ENCODE peak calls at places on chromosomes 4 and X, in nine cellular contexts. One of them, this sample, is unnamed.

GRCh38 chr4:90245837-90246236 is 118.6 kb downstream of the CCSER1 start:
- DNase-seq in stimulated activated CD4-positive, alpha-beta T cell treated with anti-CD3 and anti-CD28 coated beads, Interleukin-2, amount 100 ng/mL, for 48 hours: no peak
- DNase-seq in NCI-H1694: no peak
- DNase-seq in activated CD4-positive, alpha-beta T cell treated with anti-CD3 and anti-CD28 coated beads for 1 hour: no peak
- DNase-seq in mesothelial cell of epicardium: no peak
- DNase-seq in MM.1S: no peak
- DNase-seq in WTC11: no peak
- DNase-seq in activated T-helper 1 cell treated with Interleukin-2 at 50 U/mL for 16 hours: no peak
- DNase-seq in transverse colon: no peak
- DNase-seq in this sample: no peak

GRCh38 chr4:114396808-114397207 is 201.8 kb upstream of the UGT8 start:
- DNase-seq in mesothelial cell of epicardium: no peak
- DNase-seq in transverse colon: no peak
- DNase-seq in activated T-helper 1 cell treated with Interleukin-2 at 50 U/mL for 16 hours: no peak
- DNase-seq in WTC11: no peak
- DNase-seq in stimulated activated CD4-positive, alpha-beta T cell treated with anti-CD3 and anti-CD28 coated beads, Interleukin-2, amount 100 ng/mL, for 48 hours: no peak
- DNase-seq in MM.1S: no peak
- DNase-seq in activated CD4-positive, alpha-beta T cell treated with anti-CD3 and anti-CD28 coated beads for 1 hour: no peak
- DNase-seq in NCI-H1694: no peak
- DNase-seq in this sample: no peak

GRCh38 chrX:22800806-22801205 is 199.0 kb upstream of the DDX53 start:
- DNase-seq in transverse colon: no peak
- DNase-seq in stimulated activated CD4-positive, alpha-beta T cell treated with anti-CD3 and anti-CD28 coated beads, Interleukin-2, amount 100 ng/mL, for 48 hours: no peak
- DNase-seq in mesothelial cell of epicardium: no peak
- DNase-seq in MM.1S: no peak
- DNase-seq in activated T-helper 1 cell treated with Interleukin-2 at 50 U/mL for 16 hours: no peak
- DNase-seq in WTC11: no peak
- DNase-seq in NCI-H1694: no peak
- DNase-seq in activated CD4-positive, alpha-beta T cell treated with anti-CD3 and anti-CD28 coated beads for 1 hour: no peak
- DNase-seq in this sample: no peak

GRCh38 chr4:15885422-15885821 is 53.1 kb downstream of the FGFBP1 start:
- DNase-seq in stimulated activated CD4-positive, alpha-beta T cell treated with anti-CD3 and anti-CD28 coated beads, Interleukin-2, amount 100 ng/mL, for 48 hours: no peak
- DNase-seq in WTC11: no peak
- DNase-seq in transverse colon: no peak
- DNase-seq in activated T-helper 1 cell treated with Interleukin-2 at 50 U/mL for 16 hours: no peak
- DNase-seq in NCI-H1694: no peak
- DNase-seq in activated CD4-positive, alpha-beta T cell treated with anti-CD3 and anti-CD28 coated beads for 1 hour: no peak
- DNase-seq in MM.1S: no peak
- DNase-seq in mesothelial cell of epicardium: no peak
- DNase-seq in this sample: no peak

GRCh38 chr4:28001698-28002097 is 1141.1 kb downstream of the STIM2 start:
- DNase-seq in stimulated activated CD4-positive, alpha-beta T cell treated with anti-CD3 and anti-CD28 coated beads, Interleukin-2, amount 100 ng/mL, for 48 hours: no peak
- DNase-seq in mesothelial cell of epicardium: no peak
- DNase-seq in activated T-helper 1 cell treated with Interleukin-2 at 50 U/mL for 16 hours: no peak
- DNase-seq in MM.1S: no peak
- DNase-seq in transverse colon: no peak
- DNase-seq in NCI-H1694: no peak
- DNase-seq in activated CD4-positive, alpha-beta T cell treated with anti-CD3 and anti-CD28 coated beads for 1 hour: no peak
- DNase-seq in WTC11: peak
- DNase-seq in this sample: no peak

GRCh38 chr4:124212835-124213640 is 499.5 kb downstream of the ANKRD50 start:
- DNase-seq in NCI-H1694: no peak
- DNase-seq in activated T-helper 1 cell treated with Interleukin-2 at 50 U/mL for 16 hours: no peak
- DNase-seq in WTC11: no peak
- DNase-seq in activated CD4-positive, alpha-beta T cell treated with anti-CD3 and anti-CD28 coated beads for 1 hour: no peak
- DNase-seq in stimulated activated CD4-positive, alpha-beta T cell treated with anti-CD3 and anti-CD28 coated beads, Interleukin-2, amount 100 ng/mL, for 48 hours: no peak
- DNase-seq in MM.1S: no peak
- DNase-seq in mesothelial cell of epicardium: no peak
- DNase-seq in transverse colon: no peak
- DNase-seq in this sample: peak

GRCh38 chr4:79864470-79865190 is 208.4 kb downstream of the ANTXR2 start:
- DNase-seq in MM.1S: no peak
- DNase-seq in NCI-H1694: peak
- DNase-seq in activated CD4-positive, alpha-beta T cell treated with anti-CD3 and anti-CD28 coated beads for 1 hour: no peak
- DNase-seq in transverse colon: no peak
- DNase-seq in mesothelial cell of epicardium: no peak
- DNase-seq in stimulated activated CD4-positive, alpha-beta T cell treated with anti-CD3 and anti-CD28 coated beads, Interleukin-2, amount 100 ng/mL, for 48 hours: no peak
- DNase-seq in activated T-helper 1 cell treated with Interleukin-2 at 50 U/mL for 16 hours: no peak
- DNase-seq in WTC11: no peak
- DNase-seq in this sample: no peak

GRCh38 chrX:72349190-72349589 is 43.5 kb upstream of the CITED1 start:
- DNase-seq in WTC11: no peak
- DNase-seq in MM.1S: no peak
- DNase-seq in NCI-H1694: no peak
- DNase-seq in activated CD4-positive, alpha-beta T cell treated with anti-CD3 and anti-CD28 coated beads for 1 hour: no peak
- DNase-seq in activated T-helper 1 cell treated with Interleukin-2 at 50 U/mL for 16 hours: no peak
- DNase-seq in mesothelial cell of epicardium: no peak
- DNase-seq in stimulated activated CD4-positive, alpha-beta T cell treated with anti-CD3 and anti-CD28 coated beads, Interleukin-2, amount 100 ng/mL, for 48 hours: peak
- DNase-seq in transverse colon: no peak
- DNase-seq in this sample: no peak

This sample was measured in left cardiac atrium.